ENCODE peak calls at places on chromosomes 11 and 22, in ten cellular contexts. One of them, this sample, is unnamed.

GRCh38 chr11:21965221-21965620 is 227.7 kb upstream of the ANO5 start:
- DNase-seq in HFF-Myc: no peak
- DNase-seq in HFFc6: no peak
- DNase-seq in PC-3: no peak
- DNase-seq in activated B cell treated with CpG ODN at 0.5 μM for 24 hours: no peak
- DNase-seq in nephron progenitor cell: no peak
- DNase-seq in ovary: no peak
- DNase-seq in Caco-2: no peak
- DNase-seq in CD8-positive, alpha-beta T cell: no peak
- DNase-seq in upper lobe of right lung: no peak
- DNase-seq in this sample: no peak

GRCh38 chr11:23956586-23956985 is 540.3 kb upstream of the LUZP2 start:
- DNase-seq in HFF-Myc: no peak
- DNase-seq in HFFc6: no peak
- DNase-seq in PC-3: no peak
- DNase-seq in activated B cell treated with CpG ODN at 0.5 μM for 24 hours: no peak
- DNase-seq in nephron progenitor cell: no peak
- DNase-seq in ovary: no peak
- DNase-seq in Caco-2: no peak
- DNase-seq in CD8-positive, alpha-beta T cell: no peak
- DNase-seq in upper lobe of right lung: no peak
- DNase-seq in this sample: no peak

GRCh38 chr11:118602331-118602730 is 5.1 kb upstream of the PHLDB1 start:
- DNase-seq in HFF-Myc: no peak
- DNase-seq in HFFc6: no peak
- DNase-seq in PC-3: no peak
- DNase-seq in activated B cell treated with CpG ODN at 0.5 μM for 24 hours: no peak
- DNase-seq in nephron progenitor cell: no peak
- DNase-seq in ovary: no peak
- DNase-seq in Caco-2: no peak
- DNase-seq in CD8-positive, alpha-beta T cell: no peak
- DNase-seq in upper lobe of right lung: no peak
- DNase-seq in this sample: no peak

GRCh38 chr11:64745523-64746328 is 1.8 kb upstream of the RASGRP2 start:
- DNase-seq in HFF-Myc: no peak
- DNase-seq in HFFc6: no peak
- DNase-seq in PC-3: no peak
- DNase-seq in activated B cell treated with CpG ODN at 0.5 μM for 24 hours: peak; percentile 80
- DNase-seq in nephron progenitor cell: peak; percentile 78
- DNase-seq in ovary: peak; percentile 79
- DNase-seq in Caco-2: no peak
- DNase-seq in CD8-positive, alpha-beta T cell: peak; percentile 75
- DNase-seq in upper lobe of right lung: peak; percentile 88
- DNase-seq in this sample: no peak

GRCh38 chr22:46971776-46972150 is 209.3 kb downstream of the TBC1D22A start:
- DNase-seq in HFF-Myc: no peak
- DNase-seq in HFFc6: no peak
- DNase-seq in PC-3: no peak
- DNase-seq in activated B cell treated with CpG ODN at 0.5 μM for 24 hours: no peak
- DNase-seq in nephron progenitor cell: no peak
- DNase-seq in ovary: no peak
- DNase-seq in Caco-2: no peak
- DNase-seq in CD8-positive, alpha-beta T cell: no peak
- DNase-seq in upper lobe of right lung: no peak
- DNase-seq in this sample: no peak

GRCh38 chr11:61082931-61083531 is 19.3 kb upstream of the CD5 start:
- DNase-seq in HFF-Myc: no peak
- DNase-seq in HFFc6: no peak
- DNase-seq in PC-3: no peak
- DNase-seq in activated B cell treated with CpG ODN at 0.5 μM for 24 hours: no peak
- DNase-seq in nephron progenitor cell: no peak
- DNase-seq in ovary: no peak
- DNase-seq in Caco-2: no peak
- DNase-seq in CD8-positive, alpha-beta T cell: no peak
- DNase-seq in upper lobe of right lung: no peak
- DNase-seq in this sample: no peak

GRCh38 chr11:12195773-12196172 is 85.4 kb downstream of the MICAL2 start:
- DNase-seq in HFF-Myc: no peak
- DNase-seq in HFFc6: no peak
- DNase-seq in PC-3: no peak
- DNase-seq in activated B cell treated with CpG ODN at 0.5 μM for 24 hours: no peak
- DNase-seq in nephron progenitor cell: no peak
- DNase-seq in ovary: no peak
- DNase-seq in Caco-2: no peak
- DNase-seq in CD8-positive, alpha-beta T cell: peak; percentile 27
- DNase-seq in upper lobe of right lung: no peak
- DNase-seq in this sample: no peak

GRCh38 chr22:28435271-28435825 is 244.3 kb downstream of the TTC28 start:
- DNase-seq in HFF-Myc: no peak
- DNase-seq in HFFc6: no peak
- DNase-seq in PC-3: peak; percentile 18
- DNase-seq in activated B cell treated with CpG ODN at 0.5 μM for 24 hours: no peak
- DNase-seq in nephron progenitor cell: no peak
- DNase-seq in ovary: no peak
- DNase-seq in Caco-2: no peak
- DNase-seq in CD8-positive, alpha-beta T cell: no peak
- DNase-seq in upper lobe of right lung: no peak
- DNase-seq in this sample: no peak

GRCh38 chr22:26486394-26486793 is 2.7 kb downstream of the SRRD start:
- DNase-seq in HFF-Myc: no peak
- DNase-seq in HFFc6: no peak
- DNase-seq in PC-3: no peak
- DNase-seq in activated B cell treated with CpG ODN at 0.5 μM for 24 hours: no peak
- DNase-seq in nephron progenitor cell: no peak
- DNase-seq in ovary: no peak
- DNase-seq in Caco-2: no peak
- DNase-seq in CD8-positive, alpha-beta T cell: no peak
- DNase-seq in upper lobe of right lung: no peak
- DNase-seq in this sample: no peak

GRCh38 chr22:26485013-26485412 is 1.3 kb downstream of the SRRD start:
- DNase-seq in HFF-Myc: no peak
- DNase-seq in HFFc6: no peak
- DNase-seq in PC-3: no peak
- DNase-seq in activated B cell treated with CpG ODN at 0.5 μM for 24 hours: no peak
- DNase-seq in nephron progenitor cell: no peak
- DNase-seq in ovary: no peak
- DNase-seq in Caco-2: no peak
- DNase-seq in CD8-positive, alpha-beta T cell: no peak
- DNase-seq in upper lobe of right lung: no peak
- DNase-seq in this sample: no peak

GRCh38 chr22:26487996-26488395 is 4.3 kb downstream of the SRRD start:
- DNase-seq in HFF-Myc: no peak
- DNase-seq in HFFc6: no peak
- DNase-seq in PC-3: no peak
- DNase-seq in activated B cell treated with CpG ODN at 0.5 μM for 24 hours: no peak
- DNase-seq in nephron progenitor cell: no peak
- DNase-seq in ovary: no peak
- DNase-seq in Caco-2: no peak
- DNase-seq in CD8-positive, alpha-beta T cell: no peak
- DNase-seq in upper lobe of right lung: no peak
- DNase-seq in this sample: no peak

GRCh38 chr22:26484360-26484706 is 656 bp downstream of the SRRD start:
- DNase-seq in HFF-Myc: no peak
- DNase-seq in HFFc6: no peak
- DNase-seq in PC-3: no peak
- DNase-seq in activated B cell treated with CpG ODN at 0.5 μM for 24 hours: no peak
- DNase-seq in nephron progenitor cell: no peak
- DNase-seq in ovary: no peak
- DNase-seq in Caco-2: no peak
- DNase-seq in CD8-positive, alpha-beta T cell: no peak
- DNase-seq in upper lobe of right lung: no peak
- DNase-seq in this sample: no peak

GRCh38 chr22:26485991-26486390 is 2.3 kb downstream of the SRRD start:
- DNase-seq in HFF-Myc: no peak
- DNase-seq in HFFc6: no peak
- DNase-seq in PC-3: no peak
- DNase-seq in activated B cell treated with CpG ODN at 0.5 μM for 24 hours: no peak
- DNase-seq in nephron progenitor cell: no peak
- DNase-seq in ovary: no peak
- DNase-seq in Caco-2: no peak
- DNase-seq in CD8-positive, alpha-beta T cell: no peak
- DNase-seq in upper lobe of right lung: no peak
- DNase-seq in this sample: no peak
- TF ChIP-seq CTCF in HFF-Myc: no peak
- TF ChIP-seq CTCF in HFFc6: no peak
- TF ChIP-seq CTCF in PC-3: no peak
- TF ChIP-seq CTCF in activated B cell treated with CpG ODN at 0.5 μM for 24 hours: no peak
- TF ChIP-seq CTCF in nephron progenitor cell: no peak
- TF ChIP-seq CTCF in ovary: no peak
- TF ChIP-seq CTCF in Caco-2: no peak
- TF ChIP-seq CTCF in CD8-positive, alpha-beta T cell: no peak
- TF ChIP-seq CTCF in upper lobe of right lung: no peak
- TF ChIP-seq CTCF in this sample: no peak

GRCh38 chr11:66488957-66489356 is 8.7 kb downstream of the DPP3 start:
- DNase-seq in HFF-Myc: no peak
- DNase-seq in HFFc6: no peak
- DNase-seq in PC-3: no peak
- DNase-seq in activated B cell treated with CpG ODN at 0.5 μM for 24 hours: no peak
- DNase-seq in nephron progenitor cell: no peak
- DNase-seq in ovary: no peak
- DNase-seq in Caco-2: no peak
- DNase-seq in CD8-positive, alpha-beta T cell: no peak
- DNase-seq in upper lobe of right lung: no peak
- DNase-seq in this sample: no peak

GRCh38 chr11:66489636-66490035 is 9.4 kb downstream of the DPP3 start:
- DNase-seq in HFF-Myc: no peak
- DNase-seq in HFFc6: no peak
- DNase-seq in PC-3: no peak
- DNase-seq in activated B cell treated with CpG ODN at 0.5 μM for 24 hours: no peak
- DNase-seq in nephron progenitor cell: no peak
- DNase-seq in ovary: no peak
- DNase-seq in Caco-2: no peak
- DNase-seq in CD8-positive, alpha-beta T cell: no peak
- DNase-seq in upper lobe of right lung: no peak
- DNase-seq in this sample: no peak

GRCh38 chr11:66493124-66493523 is 12.9 kb downstream of the DPP3 start:
- DNase-seq in HFF-Myc: no peak
- DNase-seq in HFFc6: no peak
- DNase-seq in PC-3: no peak
- DNase-seq in activated B cell treated with CpG ODN at 0.5 μM for 24 hours: no peak
- DNase-seq in nephron progenitor cell: no peak
- DNase-seq in ovary: no peak
- DNase-seq in Caco-2: no peak
- DNase-seq in CD8-positive, alpha-beta T cell: no peak
- DNase-seq in upper lobe of right lung: no peak
- DNase-seq in this sample: no peak

GRCh38 chr11:66492161-66492865 is 12.1 kb downstream of the DPP3 start:
- DNase-seq in HFF-Myc: no peak
- DNase-seq in HFFc6: no peak
- DNase-seq in PC-3: no peak
- DNase-seq in activated B cell treated with CpG ODN at 0.5 μM for 24 hours: no peak
- DNase-seq in nephron progenitor cell: no peak
- DNase-seq in ovary: no peak
- DNase-seq in Caco-2: no peak
- DNase-seq in CD8-positive, alpha-beta T cell: no peak
- DNase-seq in upper lobe of right lung: no peak
- DNase-seq in this sample: no peak

GRCh38 chr11:66491315-66491935 is 11.2 kb downstream of the DPP3 start:
- DNase-seq in HFF-Myc: no peak
- DNase-seq in HFFc6: no peak
- DNase-seq in PC-3: no peak
- DNase-seq in activated B cell treated with CpG ODN at 0.5 μM for 24 hours: no peak
- DNase-seq in nephron progenitor cell: peak; percentile 47
- DNase-seq in ovary: no peak
- DNase-seq in Caco-2: no peak
- DNase-seq in CD8-positive, alpha-beta T cell: no peak
- DNase-seq in upper lobe of right lung: no peak
- DNase-seq in this sample: no peak
- TF ChIP-seq CTCF in HFF-Myc: peak; percentile 41
- TF ChIP-seq CTCF in HFFc6: peak; percentile 70
- TF ChIP-seq CTCF in PC-3: peak; percentile 51
- TF ChIP-seq CTCF in activated B cell treated with CpG ODN at 0.5 μM for 24 hours: no peak
- TF ChIP-seq CTCF in nephron progenitor cell: peak; percentile 48
- TF ChIP-seq CTCF in ovary: no peak
- TF ChIP-seq CTCF in Caco-2: peak; percentile 92
- TF ChIP-seq CTCF in CD8-positive, alpha-beta T cell: no peak
- TF ChIP-seq CTCF in upper lobe of right lung: peak; percentile 16
- TF ChIP-seq CTCF in this sample: peak; percentile 49

DNA sequence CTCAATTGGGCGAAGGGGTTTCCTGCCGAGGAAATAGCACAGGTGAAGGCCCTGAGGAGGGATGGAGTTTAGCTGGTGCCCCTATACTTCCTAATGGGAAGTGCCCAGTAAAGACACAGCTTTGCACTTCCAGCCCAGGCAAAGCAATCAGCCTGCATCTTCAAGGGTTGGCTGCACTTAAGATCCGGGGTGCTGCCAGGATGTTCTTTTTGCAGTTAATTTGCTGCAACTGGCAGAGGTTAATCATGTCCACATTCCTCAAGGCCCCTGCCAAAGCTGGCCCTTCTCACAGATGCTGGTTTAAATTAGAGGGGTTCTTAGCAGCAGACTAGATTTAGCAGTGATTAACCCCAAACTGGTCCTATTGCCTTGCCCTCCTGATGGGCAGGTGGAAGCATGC is 137.7 kb upstream of the NAV2 start:
- DNase-seq in HFF-Myc: no peak
- DNase-seq in HFFc6: no peak
- DNase-seq in PC-3: no peak
- DNase-seq in activated B cell treated with CpG ODN at 0.5 μM for 24 hours: no peak
- DNase-seq in nephron progenitor cell: no peak
- DNase-seq in ovary: no peak
- DNase-seq in Caco-2: no peak
- DNase-seq in CD8-positive, alpha-beta T cell: no peak
- DNase-seq in upper lobe of right lung: no peak
- DNase-seq in this sample: no peak
- TF ChIP-seq CTCF in HFF-Myc: no peak
- TF ChIP-seq CTCF in HFFc6: no peak
- TF ChIP-seq CTCF in PC-3: no peak
- TF ChIP-seq CTCF in activated B cell treated with CpG ODN at 0.5 μM for 24 hours: no peak
- TF ChIP-seq CTCF in nephron progenitor cell: no peak
- TF ChIP-seq CTCF in ovary: no peak
- TF ChIP-seq CTCF in Caco-2: no peak
- TF ChIP-seq CTCF in CD8-positive, alpha-beta T cell: no peak
- TF ChIP-seq CTCF in upper lobe of right lung: no peak
- TF ChIP-seq CTCF in this sample: no peak

GRCh38 chr11:110432713-110433392 is 3.1 kb downstream of the FDX1 start:
- DNase-seq in HFF-Myc: no peak
- DNase-seq in HFFc6: no peak
- DNase-seq in PC-3: peak; percentile 36
- DNase-seq in activated B cell treated with CpG ODN at 0.5 μM for 24 hours: no peak
- DNase-seq in nephron progenitor cell: no peak
- DNase-seq in ovary: no peak
- DNase-seq in Caco-2: no peak
- DNase-seq in CD8-positive, alpha-beta T cell: no peak
- DNase-seq in upper lobe of right lung: no peak
- DNase-seq in this sample: no peak

GRCh38 chr11:110428956-110429613 is 663 bp upstream of the FDX1 start:
- DNase-seq in HFF-Myc: no peak
- DNase-seq in HFFc6: no peak
- DNase-seq in PC-3: no peak
- DNase-seq in activated B cell treated with CpG ODN at 0.5 μM for 24 hours: no peak
- DNase-seq in nephron progenitor cell: no peak
- DNase-seq in ovary: no peak
- DNase-seq in Caco-2: no peak
- DNase-seq in CD8-positive, alpha-beta T cell: no peak
- DNase-seq in upper lobe of right lung: no peak
- DNase-seq in this sample: no peak

GRCh38 chr11:110429614-110430266 is at the start of gene FDX1:
- DNase-seq in HFF-Myc: no peak
- DNase-seq in HFFc6: peak; percentile 60
- DNase-seq in PC-3: peak; percentile 81
- DNase-seq in activated B cell treated with CpG ODN at 0.5 μM for 24 hours: peak; percentile 87
- DNase-seq in nephron progenitor cell: peak; percentile 89
- DNase-seq in ovary: peak; percentile 78
- DNase-seq in Caco-2: peak; percentile 93
- DNase-seq in CD8-positive, alpha-beta T cell: peak; percentile 75
- DNase-seq in upper lobe of right lung: peak; percentile 93
- DNase-seq in this sample: peak; percentile 86

GRCh38 chr11:110431212-110432073 is 1.7 kb downstream of the FDX1 start:
- DNase-seq in HFF-Myc: no peak
- DNase-seq in HFFc6: no peak
- DNase-seq in PC-3: peak; percentile 48
- DNase-seq in activated B cell treated with CpG ODN at 0.5 μM for 24 hours: no peak
- DNase-seq in nephron progenitor cell: no peak
- DNase-seq in ovary: no peak
- DNase-seq in Caco-2: no peak
- DNase-seq in CD8-positive, alpha-beta T cell: no peak
- DNase-seq in upper lobe of right lung: no peak
- DNase-seq in this sample: no peak

GRCh38 chr11:110430267-110431211 is 791 bp downstream of the FDX1 start:
- DNase-seq in HFF-Myc: no peak
- DNase-seq in HFFc6: no peak
- DNase-seq in PC-3: peak; percentile 30
- DNase-seq in activated B cell treated with CpG ODN at 0.5 μM for 24 hours: peak; percentile 30
- DNase-seq in nephron progenitor cell: no peak
- DNase-seq in ovary: peak; percentile 20
- DNase-seq in Caco-2: peak; percentile 72
- DNase-seq in CD8-positive, alpha-beta T cell: no peak
- DNase-seq in upper lobe of right lung: peak; percentile 82
- DNase-seq in this sample: no peak
- TF ChIP-seq CTCF in HFF-Myc: no peak
- TF ChIP-seq CTCF in HFFc6: peak; percentile 6
- TF ChIP-seq CTCF in PC-3: peak; percentile 6
- TF ChIP-seq CTCF in activated B cell treated with CpG ODN at 0.5 μM for 24 hours: no peak
- TF ChIP-seq CTCF in nephron progenitor cell: no peak
- TF ChIP-seq CTCF in ovary: no peak
- TF ChIP-seq CTCF in Caco-2: no peak
- TF ChIP-seq CTCF in CD8-positive, alpha-beta T cell: no peak
- TF ChIP-seq CTCF in upper lobe of right lung: no peak
- TF ChIP-seq CTCF in this sample: no peak